ENCODE peak calls at places on chromosomes 3 and 15, in five cellular contexts. One of them, this sample, is unnamed.

GRCh38 chr15:59457103-59457502 is 19.1 kb downstream of the FAM81A start:
- DNase-seq in uterus: no peak
- DNase-seq in AG20443: no peak
- DNase-seq in activated CD4-positive, alpha-beta T cell treated with anti-CD3 and anti-CD28 coated beads for 48 hours: no peak
- DNase-seq in AG08395: no peak
- DNase-seq in this sample: no peak

GRCh38 chr15:29053006-29053405 is 167.2 kb downstream of the APBA2 start:
- DNase-seq in uterus: no peak
- DNase-seq in AG20443: no peak
- DNase-seq in activated CD4-positive, alpha-beta T cell treated with anti-CD3 and anti-CD28 coated beads for 48 hours: no peak
- DNase-seq in AG08395: no peak
- DNase-seq in this sample: no peak

GRCh38 chr15:40398413-40398873 is 7.2 kb upstream of the IVD start:
- DNase-seq in uterus: no peak
- DNase-seq in AG20443: no peak
- DNase-seq in activated CD4-positive, alpha-beta T cell treated with anti-CD3 and anti-CD28 coated beads for 48 hours: peak
- DNase-seq in AG08395: no peak
- DNase-seq in this sample: no peak

GRCh38 chr3:134362670-134363380 is 11.4 kb downstream of the AMOTL2 start:
- DNase-seq in uterus: no peak
- DNase-seq in AG20443: no peak
- DNase-seq in activated CD4-positive, alpha-beta T cell treated with anti-CD3 and anti-CD28 coated beads for 48 hours: no peak
- DNase-seq in AG08395: no peak
- DNase-seq in this sample: no peak

GRCh38 chr3:153903430-153903829 is 217.8 kb upstream of the ARHGEF26 start:
- DNase-seq in uterus: no peak
- DNase-seq in AG20443: no peak
- DNase-seq in activated CD4-positive, alpha-beta T cell treated with anti-CD3 and anti-CD28 coated beads for 48 hours: no peak
- DNase-seq in AG08395: no peak
- DNase-seq in this sample: no peak

GRCh38 chr3:66115858-66116654 is 77.3 kb upstream of the MAGI1 start:
- DNase-seq in uterus: peak
- DNase-seq in AG20443: peak
- DNase-seq in activated CD4-positive, alpha-beta T cell treated with anti-CD3 and anti-CD28 coated beads for 48 hours: no peak
- DNase-seq in AG08395: peak
- DNase-seq in this sample: no peak

GRCh38 chr3:52845691-52846426 is 11.0 kb upstream of the MUSTN1 start:
- DNase-seq in uterus: no peak
- DNase-seq in AG20443: peak
- DNase-seq in activated CD4-positive, alpha-beta T cell treated with anti-CD3 and anti-CD28 coated beads for 48 hours: peak
- DNase-seq in AG08395: peak
- DNase-seq in this sample: no peak

GRCh38 chr15:52673734-52674133 is 5.5 kb downstream of the ATOSA start:
- DNase-seq in uterus: no peak
- DNase-seq in AG20443: no peak
- DNase-seq in activated CD4-positive, alpha-beta T cell treated with anti-CD3 and anti-CD28 coated beads for 48 hours: no peak
- DNase-seq in AG08395: no peak
- DNase-seq in this sample: no peak

GRCh38 chr15:99755692-99756409 is 22.6 kb upstream of the LYSMD4 start:
- DNase-seq in uterus: peak
- DNase-seq in AG20443: peak
- DNase-seq in activated CD4-positive, alpha-beta T cell treated with anti-CD3 and anti-CD28 coated beads for 48 hours: peak
- DNase-seq in AG08395: peak
- DNase-seq in this sample: no peak

GRCh38 chr3:57848177-57848738 is 92.1 kb downstream of the SLMAP start:
- DNase-seq in uterus: no peak
- DNase-seq in AG20443: no peak
- DNase-seq in activated CD4-positive, alpha-beta T cell treated with anti-CD3 and anti-CD28 coated beads for 48 hours: no peak
- DNase-seq in AG08395: no peak
- DNase-seq in this sample: no peak

GRCh38 chr3:168156479-168156878 is 60.8 kb upstream of the GOLIM4 start:
- DNase-seq in uterus: no peak
- DNase-seq in AG20443: no peak
- DNase-seq in activated CD4-positive, alpha-beta T cell treated with anti-CD3 and anti-CD28 coated beads for 48 hours: no peak
- DNase-seq in AG08395: no peak
- DNase-seq in this sample: no peak

GRCh38 chr15:33720952-33721351 is 247.3 kb upstream of the CHRM5 start:
- DNase-seq in uterus: no peak
- DNase-seq in AG20443: no peak
- DNase-seq in activated CD4-positive, alpha-beta T cell treated with anti-CD3 and anti-CD28 coated beads for 48 hours: no peak
- DNase-seq in AG08395: no peak
- DNase-seq in this sample: no peak

GRCh38 chr3:169694117-169694516 is 30.6 kb upstream of the MECOM start:
- DNase-seq in uterus: no peak
- DNase-seq in AG20443: no peak
- DNase-seq in activated CD4-positive, alpha-beta T cell treated with anti-CD3 and anti-CD28 coated beads for 48 hours: no peak
- DNase-seq in AG08395: no peak
- DNase-seq in this sample: no peak

GRCh38 chr3:16388850-16389411 is 123.9 kb downstream of the OXNAD1 start:
- DNase-seq in uterus: no peak
- DNase-seq in AG20443: peak
- DNase-seq in activated CD4-positive, alpha-beta T cell treated with anti-CD3 and anti-CD28 coated beads for 48 hours: no peak
- DNase-seq in AG08395: peak
- DNase-seq in this sample: no peak

GRCh38 chr3:146530609-146531008 is 13.8 kb downstream of the PLSCR1 start:
- DNase-seq in uterus: no peak
- DNase-seq in AG20443: no peak
- DNase-seq in activated CD4-positive, alpha-beta T cell treated with anti-CD3 and anti-CD28 coated beads for 48 hours: no peak
- DNase-seq in AG08395: no peak
- DNase-seq in this sample: no peak

GRCh38 chr3:87595798-87596197 is 319.4 kb upstream of the POU1F1 start:
- DNase-seq in uterus: no peak
- DNase-seq in AG20443: no peak
- DNase-seq in activated CD4-positive, alpha-beta T cell treated with anti-CD3 and anti-CD28 coated beads for 48 hours: no peak
- DNase-seq in AG08395: no peak
- DNase-seq in this sample: no peak

GRCh38 chr3:42508562-42508961 is 6.1 kb downstream of the VIPR1 start:
- DNase-seq in uterus: no peak
- DNase-seq in AG20443: no peak
- DNase-seq in activated CD4-positive, alpha-beta T cell treated with anti-CD3 and anti-CD28 coated beads for 48 hours: no peak
- DNase-seq in AG08395: no peak
- DNase-seq in this sample: no peak